ENCODE peak calls at places on chromosomes 12 and 14, in six cellular contexts. I is IMR-90, D is neuronal stem cell, J is H1, S is H9, F is mesendoderm. X is an unnamed sample.

GRCh38 chr12:116201908-116202307 is 75.6 kb downstream of the MED13L start:
- DNase-seq in I (peak), D (no peak), J (no peak), S (no peak), F (no peak), X (no peak)

GRCh38 chr12:1592444-1593231 is 1.7 kb downstream of the FBXL14 start:
- DNase-seq in I (peak), D (peak), J (peak), S (peak), F (peak), X (peak)

GRCh38 chr12:8648598-8649205 is 13.9 kb downstream of the MFAP5 start:
- DNase-seq in I (no peak), D (no peak), J (no peak), S (no peak), F (no peak), X (no peak)

GRCh38 chr14:54312166-54312801 is 84.5 kb upstream of the CDKN3 start:
- DNase-seq in I (peak), D (no peak), J (no peak), S (peak), F (peak), X (peak)

GRCh38 chr14:49997991-49998390 is 105.1 kb downstream of the ARF6 start:
- DNase-seq in I (no peak), D (no peak), J (no peak), S (no peak), F (no peak), X (no peak)

GRCh38 chr14:97705976-97706375 is 908.8 kb downstream of the VRK1 start:
- DNase-seq in I (no peak), D (no peak), J (no peak), S (no peak), F (no peak), X (no peak)

GRCh38 chr14:89957791-89958190 is 2.1 kb downstream of the TDP1 start:
- DNase-seq in I (no peak), D (no peak), J (no peak), S (peak), F (no peak), X (peak)

GRCh38 chr12:110937104-110937641 is 16.8 kb upstream of the MYL2 start:
- DNase-seq in I (peak), D (peak), J (peak), S (peak), F (peak), X (peak)

GRCh38 chr12:58313091-58313855 is 371.9 kb downstream of the ATP23 start:
- DNase-seq in I (peak), D (no peak), J (no peak), S (no peak), F (no peak), X (peak)

GRCh38 chr12:31234955-31235867 is 90.7 kb downstream of the SINHCAF start:
- DNase-seq in I (peak), D (peak), J (peak), S (peak), F (peak), X (peak)

GRCh38 chr12:89504560-89505346 is 19.8 kb downstream of the GALNT4 start:
- DNase-seq in I (peak), D (no peak), J (no peak), S (no peak), F (no peak), X (no peak)

GRCh38 chr12:3752741-3753486 is at the start of gene CRACR2A:
- DNase-seq in I (peak), D (peak), J (peak), S (peak), F (peak), X (peak)

GRCh38 chr14:22410497-22410896 is 178.5 kb downstream of the DAD1 start:
- DNase-seq in I (no peak), D (no peak), J (no peak), S (no peak), F (no peak), X (no peak)

GRCh38 chr12:128829870-128830504 is 6.2 kb upstream of the SLC15A4 start:
- DNase-seq in I (no peak), D (no peak), J (no peak), S (no peak), F (no peak), X (no peak)

GRCh38 chr14:97820781-97821180 is 1023.6 kb downstream of the VRK1 start:
- DNase-seq in I (no peak), D (no peak), J (no peak), S (no peak), F (no peak), X (no peak)

GRCh38 chr14:103711516-103712431 is 3.5 kb downstream of the XRCC3 start:
- DNase-seq in I (no peak), D (no peak), J (no peak), S (no peak), F (no peak), X (no peak)

GRCh38 chr12:10339441-10339840 is 31.8 kb downstream of the KLRD1 start:
- DNase-seq in I (no peak), D (no peak), J (no peak), S (no peak), F (peak), X (peak)

GRCh38 chr12:90061834-90062233 is 353.2 kb upstream of the ATP2B1 start:
- DNase-seq in I (no peak), D (no peak), J (no peak), S (no peak), F (no peak), X (no peak)

GRCh38 chr14:53531151-53531550 is 378.0 kb upstream of the DDHD1 start:
- DNase-seq in I (no peak), D (no peak), J (no peak), S (no peak), F (no peak), X (no peak)

GRCh38 chr14:54564799-54565235 is 2.1 kb upstream of the SAMD4A start:
- DNase-seq in I (peak), D (no peak), J (no peak), S (no peak), F (no peak), X (peak)

GRCh38 chr14:102504951-102505600 is 4.5 kb downstream of the ANKRD9 start:
- DNase-seq in I (no peak), D (no peak), J (no peak), S (no peak), F (no peak), X (no peak)

GRCh38 chr12:39807043-39807442 is 187.4 kb upstream of the ABCD2 start:
- DNase-seq in I (no peak), D (no peak), J (no peak), S (peak), F (peak), X (peak)

GRCh38 chr12:107514887-107515445 is 170.6 kb upstream of the PWP1 start:
- DNase-seq in I (peak), D (no peak), J (no peak), S (peak), F (no peak), X (peak)

GRCh38 chr14:25351269-25351668 is 301.3 kb upstream of the STXBP6 start:
- DNase-seq in I (no peak), D (no peak), J (no peak), S (no peak), F (no peak), X (no peak)

GRCh38 chr14:80425686-80426085 is 214.4 kb upstream of the DIO2 start:
- DNase-seq in I (peak), D (no peak), J (no peak), S (no peak), F (peak), X (peak)

GRCh38 chr12:8603858-8604257 is 8.8 kb downstream of the AICDA start:
- DNase-seq in I (no peak), D (no peak), J (no peak), S (peak), F (peak), X (no peak)

GRCh38 chr12:93122569-93123091 is 193.5 kb upstream of the EEA1 start:
- DNase-seq in I (no peak), D (no peak), J (no peak), S (no peak), F (no peak), X (no peak)

GRCh38 chr12:83074495-83074894 is 387.8 kb downstream of the TMTC2 start:
- DNase-seq in I (no peak), D (no peak), J (no peak), S (peak), F (no peak), X (no peak)

GRCh38 chr14:89225607-89226006 is 191.4 kb downstream of the FOXN3 start:
- DNase-seq in I (no peak), D (no peak), J (no peak), S (no peak), F (no peak), X (no peak)

DNA sequence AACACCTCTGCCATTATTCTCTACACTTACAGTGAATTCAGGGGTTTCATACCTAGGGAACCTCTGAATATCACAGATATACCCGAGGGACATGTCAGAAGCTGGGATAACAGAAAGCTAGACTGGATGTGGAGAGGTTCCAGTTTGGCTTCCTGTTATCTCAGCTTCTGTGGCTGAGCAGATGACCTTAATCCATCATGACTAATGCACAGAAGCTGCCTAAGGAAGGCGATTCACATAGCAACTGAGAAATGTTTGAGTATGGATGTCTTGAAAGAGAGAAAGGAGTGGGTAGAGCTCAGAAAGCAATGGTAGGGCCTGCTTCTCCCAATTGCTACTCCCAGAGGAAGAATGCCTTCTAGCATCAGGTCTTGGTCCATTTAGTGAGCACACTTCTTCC is 187.6 kb downstream of the RMST start:
- DNase-seq in I (no peak), D (no peak), J (no peak), S (no peak), F (no peak), X (peak)
- H3K23ac ChIP-seq in I (no peak), D (no peak), J (no peak), S (no peak), F (no peak), X (no peak)

GRCh38 chr12:33514893-33515292 is 75.3 kb upstream of the SYT10 start:
- DNase-seq in I (no peak), D (no peak), J (no peak), S (no peak), F (peak), X (no peak)
- H3K23ac ChIP-seq in I (no peak), D (no peak), J (no peak), S (no peak), F (no peak), X (no peak)

DNA sequence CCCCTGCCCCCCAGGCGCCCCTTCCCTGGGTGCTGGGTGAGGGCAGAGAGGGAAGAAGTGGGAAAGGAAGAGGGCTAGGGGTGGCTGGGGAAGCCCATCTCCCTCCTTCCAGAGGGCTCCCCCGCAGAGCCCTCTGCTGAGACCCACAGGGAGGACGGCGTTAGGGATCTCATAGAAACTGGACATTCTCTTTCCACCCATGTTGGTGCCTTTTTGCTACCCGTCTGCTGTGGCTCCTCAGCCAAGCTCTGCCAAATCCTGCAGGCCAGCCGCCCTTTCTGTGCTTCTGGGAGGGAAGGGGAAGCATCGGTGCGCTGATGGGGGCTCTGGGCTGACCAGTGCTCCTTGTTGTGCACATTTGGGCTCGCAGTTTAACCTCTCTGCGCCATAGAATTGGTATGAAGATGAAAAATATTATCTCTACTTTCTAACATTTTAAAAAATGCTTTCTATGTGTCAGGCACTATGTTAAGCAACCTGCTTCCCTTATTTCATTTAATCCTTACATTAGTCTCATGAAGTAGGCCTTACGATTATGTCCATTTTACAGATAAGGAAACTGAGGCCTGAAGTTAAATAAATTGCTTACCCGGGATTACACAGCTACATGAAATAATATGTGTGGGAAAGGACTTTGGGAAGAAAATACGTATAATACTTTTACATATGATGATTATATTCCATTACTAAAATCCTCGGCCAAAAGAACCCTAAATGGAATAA is 981 bp downstream of the SLC48A1 start:
- DNase-seq in I (no peak), D (no peak), J (no peak), S (no peak), F (no peak), X (no peak)
- H3K23ac ChIP-seq in I (peak), D (peak), J (no peak), S (no peak), F (no peak), X (no peak)

DNA sequence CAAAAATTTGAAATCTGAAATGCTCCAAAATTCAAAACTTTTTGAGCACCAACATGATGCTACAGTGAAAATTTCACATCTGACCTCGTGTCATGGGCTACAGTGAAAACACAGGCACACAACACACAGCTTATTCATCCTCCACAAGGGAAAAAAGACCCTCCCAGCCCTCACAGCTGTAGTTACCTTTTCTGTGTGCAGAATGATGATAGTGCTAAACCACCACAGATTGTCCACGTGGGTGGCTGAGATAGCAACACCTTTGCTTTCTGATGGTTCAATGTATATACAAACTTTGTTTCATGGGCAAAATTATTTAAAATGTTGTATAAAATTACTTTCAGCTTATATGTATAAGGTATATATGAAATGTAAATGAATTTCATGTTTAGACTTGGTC is 46.8 kb downstream of the FRS2 start:
- DNase-seq in I (no peak), D (no peak), J (no peak), S (no peak), F (no peak), X (no peak)
- H3K23ac ChIP-seq in I (peak), D (no peak), J (no peak), S (no peak), F (no peak), X (no peak)

GRCh38 chr12:108895220-108895802 is 15.4 kb downstream of the DAO start:
- DNase-seq in I (no peak), D (no peak), J (no peak), S (no peak), F (no peak), X (no peak)
- H3K23ac ChIP-seq in I (no peak), D (peak), J (no peak), S (no peak), F (no peak), X (no peak)

DNA sequence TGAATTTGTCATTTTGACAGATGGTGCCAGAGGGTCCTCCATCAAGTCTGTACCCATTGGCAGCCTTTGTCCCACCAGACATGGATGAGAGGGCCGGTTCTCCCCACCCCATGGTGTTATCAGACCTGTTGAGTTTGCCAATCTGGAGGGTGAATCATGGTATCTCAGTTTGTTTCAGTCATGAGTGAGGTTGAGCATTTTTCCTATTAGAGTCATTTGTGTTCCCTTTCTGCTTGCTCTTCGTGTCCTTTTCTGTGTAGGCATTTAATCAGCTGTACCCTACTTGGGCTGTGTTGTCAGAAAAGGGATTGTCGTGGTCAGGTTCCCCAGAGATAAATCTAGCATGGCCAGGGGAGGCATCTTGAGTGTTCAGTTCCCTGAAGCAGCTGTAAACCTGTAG is 30.5 kb downstream of the SLC24A4 start:
- DNase-seq in I (no peak), D (no peak), J (no peak), S (no peak), F (no peak), X (no peak)
- H3K23ac ChIP-seq in I (no peak), D (no peak), J (no peak), S (no peak), F (no peak), X (no peak)

X was measured in mesenchymal stem cell.